ENCODE peak calls at places on chromosomes 1 and 21, in nine cellular contexts. I, O, Z, U, S, L, A, F and M are unnamed samples.
A peak's percentile ranks its signal among the peaks of the same experiment; 100 is the strongest.

GRCh38 chr1:33425900-33426299 is 5.0 kb downstream of the PHC2 start:
- DNase-seq in S (no peak), U (no peak), I (no peak), A (no peak), L (no peak), Z (no peak), F (no peak), O (peak; percentile 43), M (no peak)

GRCh38 chr1:1906185-1907097 is 8.6 kb upstream of the CALML6 start:
- DNase-seq in I (peak; percentile 63), A (peak; percentile 70), O (peak; percentile 83), F (peak; percentile 86), S (peak; percentile 65), U (peak; percentile 66), L (peak; percentile 58), Z (peak; percentile 93), M (peak; percentile 95)

GRCh38 chr1:163036661-163037060 is 32.5 kb upstream of the RGS4 start:
- DNase-seq in L (no peak), A (no peak), U (no peak), I (no peak), F (peak; percentile 18), Z (no peak), O (no peak), S (no peak), M (no peak)

GRCh38 chr1:43321331-43321891 is 16.2 kb upstream of the MPL start:
- DNase-seq in L (no peak), Z (no peak), U (no peak), S (no peak), O (no peak), A (no peak), F (no peak), I (no peak), M (no peak)

GRCh38 chr1:24683713-24684162 is 40.6 kb downstream of the SRRM1 start:
- DNase-seq in A (peak; percentile 95), F (peak; percentile 99), S (no peak), O (no peak), I (no peak), U (no peak), Z (no peak), L (no peak), M (peak; percentile 15)

GRCh38 chr1:59730759-59731478 is 83.8 kb upstream of the HOOK1 start:
- DNase-seq in S (no peak), U (peak; percentile 25), I (no peak), L (no peak), F (peak; percentile 95), O (no peak), A (peak; percentile 98), Z (peak; percentile 67), M (no peak)

GRCh38 chr1:119712342-119713038 is 756 bp downstream of the PHGDH start:
- DNase-seq in A (peak; percentile 92), O (peak; percentile 52), L (no peak), S (peak; percentile 33), F (peak; percentile 97), Z (peak; percentile 89), I (peak; percentile 59), U (peak; percentile 43), M (no peak)

GRCh38 chr1:54403808-54404261 is 2.4 kb downstream of the SSBP3 start:
- DNase-seq in I (peak; percentile 23), Z (no peak), S (no peak), F (peak; percentile 84), L (no peak), U (no peak), O (no peak), A (peak; percentile 75), M (peak; percentile 46)

GRCh38 chr21:35792569-35792968 is 267.8 kb downstream of the SETD4 start:
- DNase-seq in L (no peak), O (no peak), U (no peak), Z (no peak), S (no peak), F (no peak), A (no peak), I (no peak), M (no peak)

GRCh38 chr1:94648225-94649007 is 106.9 kb upstream of the F3 start:
- DNase-seq in Z (peak; percentile 76), L (no peak), U (no peak), O (no peak), F (peak; percentile 98), I (no peak), A (peak; percentile 96), S (no peak), M (no peak)

GRCh38 chr1:178931843-178932551 is 61.1 kb upstream of the ANGPTL1 start:
- DNase-seq in L (no peak), S (no peak), O (no peak), U (no peak), F (peak; percentile 63), Z (peak; percentile 88), I (no peak), A (peak; percentile 93), M (peak; percentile 80)

GRCh38 chr1:152654110-152654509 is 9.1 kb upstream of the LCE2D start:
- DNase-seq in F (peak; percentile 45), I (peak; percentile 35), O (peak; percentile 71), U (peak; percentile 0), Z (no peak), L (peak; percentile 23), S (no peak), A (peak; percentile 18), M (no peak)

GRCh38 chr1:31416101-31416736 is 3.2 kb downstream of the SERINC2 start:
- DNase-seq in Z (no peak), L (no peak), U (no peak), I (no peak), F (no peak), A (no peak), S (no peak), O (no peak), M (no peak)

GRCh38 chr1:84366786-84367185 is 31.5 kb upstream of the DNASE2B start:
- DNase-seq in O (no peak), A (peak; percentile 53), I (no peak), F (peak; percentile 82), S (no peak), U (no peak), Z (no peak), L (no peak), M (no peak)

GRCh38 chr1:29410476-29410875 is 174.2 kb downstream of the PTPRU start:
- DNase-seq in Z (no peak), I (no peak), S (no peak), L (no peak), O (no peak), F (no peak), A (no peak), U (no peak), M (no peak)

GRCh38 chr1:54173681-54174080 is 20.9 kb upstream of the CDCP2 start:
- DNase-seq in U (no peak), I (no peak), S (peak; percentile 37), O (no peak), Z (peak; percentile 21), F (no peak), L (no peak), A (no peak), M (peak; percentile 46)

GRCh38 chr21:41709965-41710822 is 56.7 kb downstream of the RIPK4 start:
- DNase-seq in U (no peak), I (no peak), Z (peak; percentile 55), S (no peak), O (no peak), L (no peak), A (no peak), F (no peak), M (no peak)

GRCh38 chr1:36656271-36656670 is 173.6 kb upstream of the CSF3R start:
- DNase-seq in Z (no peak), F (no peak), U (no peak), L (no peak), S (no peak), I (no peak), A (no peak), O (no peak), M (no peak)

GRCh38 chr1:25148673-25149300 is 83.5 kb downstream of the SYF2 start:
- DNase-seq in I (no peak), S (no peak), F (peak; percentile 30), L (no peak), O (peak; percentile 46), A (no peak), U (no peak), Z (no peak), M (no peak)